ENCODE peak calls at places on chromosomes 13 and 19, in eight cellular contexts. K is cardiac muscle cell; V is SJSA1; X is brain microvascular endothelial cell; C is SK-N-SH; D is transverse colon; Z is testis; G is effector memory CD4-positive, alpha-beta T cell. Y is an unnamed sample.

GRCh38 chr13:51758691-51759090 is 45.3 kb downstream of the DHRS12 start:
- DNase-seq in K (no peak), Z (no peak), C (no peak), D (no peak), X (no peak), V (no peak), G (no peak), Y (no peak)

GRCh38 chr19:39341720-39342604 is at the start of gene SAMD4B:
- DNase-seq in D (peak; percentile 99), G (peak; percentile 99), Z (peak; percentile 98), C (peak; percentile 99), X (peak; percentile 94), V (peak; percentile 99), K (peak; percentile 99), Y (peak; percentile 71)

GRCh38 chr19:31496076-31496475 is 146.8 kb upstream of the TSHZ3 start:
- DNase-seq in G (no peak), Z (no peak), X (no peak), V (peak; percentile 24), K (no peak), D (no peak), C (no peak), Y (no peak)

GRCh38 chr19:17005000-17005399 is 21.6 kb downstream of the CPAMD8 start:
- DNase-seq in X (no peak), C (no peak), V (no peak), K (no peak), G (no peak), Z (no peak), D (no peak), Y (no peak)

GRCh38 chr19:49155830-49156346 is 692 bp upstream of the HRC start:
- DNase-seq in Z (no peak), C (no peak), V (no peak), X (no peak), G (no peak), K (no peak), D (no peak), Y (no peak)

GRCh38 chr13:98535501-98536357 is 41.2 kb downstream of the STK24 start:
- DNase-seq in G (no peak), K (no peak), C (no peak), X (no peak), V (no peak), D (no peak), Z (peak; percentile 55), Y (no peak)

GRCh38 chr13:37870895-37871550 is 1.5 kb upstream of the TRPC4 start:
- DNase-seq in C (no peak), K (peak; percentile 76), X (peak; percentile 61), V (no peak), D (no peak), Z (no peak), G (no peak), Y (peak; percentile 25)

GRCh38 chr19:39296055-39296645 is at the start of gene IFNL1:
- DNase-seq in K (no peak), G (no peak), D (no peak), Z (no peak), C (no peak), V (no peak), X (no peak), Y (no peak)

GRCh38 chr19:28074773-28075172 is 1138.2 kb downstream of the UQCRFS1 start:
- DNase-seq in V (no peak), Z (no peak), C (no peak), X (no peak), K (no peak), G (no peak), D (no peak), Y (no peak)

GRCh38 chr19:29697523-29698261 is 17.4 kb downstream of the C19orf12 start:
- DNase-seq in X (no peak), D (no peak), V (no peak), C (no peak), K (no peak), G (no peak), Z (no peak), Y (no peak)

GRCh38 chr13:36736119-36736726 is 62.4 kb downstream of the SERTM1 start:
- DNase-seq in Z (peak; percentile 67), D (peak; percentile 19), X (peak; percentile 45), G (no peak), C (peak; percentile 37), V (no peak), K (peak; percentile 80), Y (no peak)

GRCh38 chr13:93882086-93882651 is 597.3 kb downstream of the DCT start:
- DNase-seq in K (no peak), D (no peak), X (no peak), Z (no peak), V (no peak), G (no peak), C (no peak), Y (no peak)

GRCh38 chr19:33311326-33311682 is 9.0 kb upstream of the CEBPA start:
- DNase-seq in X (no peak), C (no peak), V (no peak), Z (no peak), D (peak; percentile 60), K (no peak), G (no peak), Y (no peak)

GRCh38 chr13:49997935-49998334 is 1.1 kb downstream of the TRIM13 start:
- DNase-seq in Z (no peak), K (peak; percentile 22), C (no peak), X (no peak), V (no peak), G (no peak), D (no peak), Y (no peak)

DNA sequence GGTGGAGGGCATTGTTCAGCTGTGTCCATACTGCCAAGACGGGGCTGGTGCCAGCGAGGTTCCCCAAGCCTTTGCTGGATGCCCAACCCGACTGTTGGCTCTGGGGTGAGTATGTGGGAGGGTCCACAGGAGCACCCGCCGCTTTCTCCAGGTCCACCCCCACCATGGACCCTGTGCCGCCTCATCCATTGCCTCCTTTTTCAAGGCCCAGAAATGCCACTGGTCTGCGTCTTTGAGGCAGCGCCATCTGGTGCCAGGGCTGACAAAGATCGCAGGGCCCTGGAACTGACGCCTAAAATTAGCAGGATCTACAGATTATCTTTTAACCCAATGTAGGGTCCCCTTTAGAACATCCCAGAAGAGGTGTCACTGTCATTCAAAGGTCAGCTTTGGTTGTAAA is 34.6 kb downstream of the NFIX start:
- DNase-seq in X (no peak), C (no peak), K (no peak), V (no peak), Z (no peak), G (no peak), D (peak; percentile 64), Y (no peak)
- H3K4me3 ChIP-seq in X (no peak overlapping the region), C (no peak overlapping the region), K (no peak overlapping the region), V (no peak overlapping the region), Z (no peak overlapping the region), G (no peak overlapping the region), D (no peak overlapping the region), Y (no peak overlapping the region)

GRCh38 chr19:50873056-50873455 is at the start of gene KLK2:
- DNase-seq in X (no peak), G (no peak), V (no peak), K (no peak), Z (no peak), D (no peak), C (no peak), Y (no peak)

GRCh38 chr19:50870417-50871089 is 2.7 kb upstream of the KLK2 start:
- DNase-seq in C (peak; percentile 80), G (no peak), V (no peak), X (no peak), Z (peak; percentile 86), D (no peak), K (peak; percentile 21), Y (no peak)

GRCh38 chr19:50874185-50874584 is 946 bp downstream of the KLK2 start:
- DNase-seq in Z (no peak), G (no peak), D (no peak), X (no peak), K (no peak), V (no peak), C (no peak), Y (no peak)

DNA sequence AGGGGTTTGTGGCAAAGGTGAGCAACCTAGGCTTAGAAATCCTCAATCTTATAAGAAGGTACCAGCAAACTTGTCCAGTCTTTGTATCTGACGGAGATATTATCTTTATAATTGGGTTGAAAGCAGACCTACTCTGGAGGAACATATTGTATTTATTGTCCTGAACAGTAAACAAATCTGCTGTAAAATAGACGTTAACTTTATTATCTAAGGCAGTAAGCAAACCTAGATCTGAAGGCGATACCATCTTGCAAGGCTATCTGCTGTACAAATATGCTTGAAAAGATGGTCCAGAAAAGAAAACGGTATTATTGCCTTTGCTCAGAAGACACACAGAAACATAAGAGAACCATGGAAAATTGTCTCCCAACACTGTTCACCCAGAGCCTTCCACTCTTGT is 3.8 kb upstream of the KLK2 start:
- DNase-seq in C (no peak), X (no peak), V (no peak), G (no peak), D (no peak), K (no peak), Z (no peak), Y (no peak)
- H3K27me3 ChIP-seq in C (peaks cover 46% of the 10 kb centered on the region), X (no peaks in the 10 kb centered on the region), V (peaks cover 10% of the 10 kb centered on the region), G (peaks cover under 1% of the 10 kb centered on the region), D (peaks cover 24% of the 10 kb centered on the region), K (peaks cover 43% of the 10 kb centered on the region), Z (no peaks in the 10 kb centered on the region), Y (peaks cover 6% of the 10 kb centered on the region)

DNA sequence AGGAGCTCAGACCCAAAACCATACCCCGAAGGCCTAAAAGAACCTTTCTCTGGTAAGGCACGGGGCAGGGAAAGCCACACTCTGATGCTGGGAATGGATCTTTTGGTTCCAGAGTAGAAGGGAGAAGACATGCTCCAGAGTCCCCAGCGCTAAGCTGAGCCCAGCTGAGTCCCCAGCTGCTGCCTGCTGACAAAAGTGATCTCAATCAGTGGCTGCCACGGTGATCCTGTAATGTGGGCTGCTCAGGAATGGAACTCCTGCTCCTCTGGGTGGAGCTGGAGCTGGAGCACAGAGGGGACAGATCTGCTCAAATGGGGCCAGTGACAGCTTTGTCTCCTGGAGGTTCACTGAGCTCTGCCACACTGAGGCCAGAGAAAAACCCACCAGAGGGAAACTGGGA is 70.5 kb downstream of the MLLT1 start:
- DNase-seq in X (no peak), C (no peak), K (no peak), V (no peak), Z (no peak), D (no peak), G (no peak), Y (no peak)
- H3K36me3 ChIP-seq in X (peaks cover 5% of the 10 kb centered on the region), C (peaks cover 17% of the 10 kb centered on the region), K (peaks cover 4% of the 10 kb centered on the region), V (peaks cover 19% of the 10 kb centered on the region), Z (no peaks in the 10 kb centered on the region), D (peaks cover 4% of the 10 kb centered on the region), G (peaks cover 17% of the 10 kb centered on the region), Y (no peaks in the 10 kb centered on the region)

GRCh38 chr19:1313695-1314613 is 28.3 kb downstream of the EFNA2 start:
- DNase-seq in X (no peak), C (no peak), Z (no peak), D (no peak), G (no peak), K (no peak), V (no peak), Y (no peak)

GRCh38 chr19:1310853-1311180 is 25.1 kb downstream of the EFNA2 start:
- DNase-seq in X (no peak), C (no peak), K (no peak), D (no peak), Z (no peak), V (no peak), G (no peak), Y (no peak)

GRCh38 chr19:1312732-1313694 is 27.3 kb downstream of the EFNA2 start:
- DNase-seq in V (peak; percentile 60), C (no peak), X (peak; percentile 45), Z (no peak), D (peak; percentile 41), K (peak; percentile 25), G (no peak), Y (no peak)

GRCh38 chr19:1309977-1310852 is 24.5 kb downstream of the EFNA2 start:
- DNase-seq in G (no peak), X (no peak), V (no peak), C (no peak), Z (no peak), D (no peak), K (no peak), Y (no peak)

GRCh38 chr19:1311543-1312091 is 25.9 kb downstream of the EFNA2 start:
- DNase-seq in D (no peak), K (no peak), V (no peak), X (no peak), G (no peak), C (no peak), Z (no peak), Y (no peak)
- H3K4me3 ChIP-seq in D (no peak overlapping the region), K (no peak overlapping the region), V (no peak overlapping the region), X (no peak overlapping the region), G (no peak overlapping the region), C (no peak overlapping the region), Z (no peak overlapping the region), Y (no peak overlapping the region)